ENCODE peak calls at places on chromosome 16, in four cellular contexts. S is heart right ventricle, N is caudate nucleus, F is H1. O is an unnamed sample.

GRCh38 chr16:54746596-54746995 is 184.1 kb upstream of the IRX5 start:
- DNase-seq in S (no peak), N (no peak), F (no peak), O (no peak)

GRCh38 chr16:49701867-49702494 is 153.9 kb downstream of the ZNF423 start:
- DNase-seq in N (no peak), S (peak; percentile 53), F (peak; percentile 74), O (peak; percentile 67)

GRCh38 chr16:67207857-67208524 is 9.1 kb downstream of the ELMO3 start:
- DNase-seq in N (no peak), S (no peak), F (no peak), O (no peak)

GRCh38 chr16:84741351-84741791 is 41.6 kb downstream of the USP10 start:
- DNase-seq in S (no peak), N (peak; percentile 41), F (no peak), O (peak; percentile 63)

GRCh38 chr16:86509759-86510464 is 415 bp upstream of the FOXF1 start:
- DNase-seq in N (no peak), F (peak; percentile 82), S (peak; percentile 36), O (no peak)

GRCh38 chr16:705748-706188 is at the start of gene FBXL16:
- DNase-seq in F (peak; percentile 56), S (no peak), N (peak; percentile 72), O (no peak)

GRCh38 chr16:23434380-23434779 is 18.6 kb downstream of the COG7 start:
- DNase-seq in F (no peak), S (peak; percentile 31), N (no peak), O (peak; percentile 42)

GRCh38 chr16:67685388-67686112 is 18.9 kb downstream of the C16orf86 start:
- DNase-seq in F (no peak), S (no peak), N (no peak), O (no peak)

GRCh38 chr16:57347858-57348257 is 10.7 kb upstream of the CCL22 start:
- DNase-seq in S (no peak), F (no peak), N (no peak), O (no peak)

GRCh38 chr16:87707714-87708113 is 58.1 kb downstream of the KLHDC4 start:
- DNase-seq in S (no peak), F (no peak), N (no peak), O (no peak)

GRCh38 chr16:28623172-28623711 is 13.4 kb upstream of the SULT1A1 start:
- DNase-seq in S (no peak), N (peak; percentile 37), F (no peak), O (peak; percentile 73)

GRCh38 chr16:86899757-86900156 is 321.4 kb downstream of the FOXL1 start:
- DNase-seq in S (no peak), N (no peak), F (no peak), O (no peak)

GRCh38 chr16:83899272-83899897 is 470 bp downstream of the MLYCD start:
- DNase-seq in S (peak; percentile 31), F (peak; percentile 76), N (peak; percentile 51), O (no peak)

GRCh38 chr16:680967-681745 is 946 bp downstream of the STUB1 start:
- DNase-seq in F (peak; percentile 64), S (no peak), N (no peak), O (peak; percentile 54)

GRCh38 chr16:976389-976931 is 5.1 kb upstream of the SOX8 start:
- DNase-seq in S (no peak), F (no peak), N (no peak), O (no peak)

GRCh38 chr16:85759631-85760419 is 8.9 kb upstream of the C16orf74 start:
- DNase-seq in S (no peak), F (peak; percentile 75), N (no peak), O (no peak)

GRCh38 chr16:70809392-70810060 is 8.6 kb upstream of the VAC14 start:
- DNase-seq in N (no peak), F (no peak), S (no peak), O (no peak)

GRCh38 chr16:7861891-7862585 is 529.4 kb downstream of the RBFOX1 start:
- DNase-seq in F (no peak), N (no peak), S (no peak), O (no peak)

GRCh38 chr16:68384293-68385255 is 63.7 kb downstream of the SMPD3 start:
- DNase-seq in F (no peak), S (no peak), N (no peak), O (no peak)

GRCh38 chr16:81443688-81444447 is 740 bp upstream of the CMIP start:
- DNase-seq in F (peak; percentile 74), S (no peak), N (no peak), O (no peak)

GRCh38 chr16:4648917-4649316 is 24.3 kb downstream of the MGRN1 start:
- DNase-seq in F (no peak), N (no peak), S (no peak), O (no peak)

GRCh38 chr16:28924762-28925385 is at the start of gene RABEP2:
- DNase-seq in F (peak; percentile 100), S (peak; percentile 93), N (peak; percentile 92), O (peak; percentile 82)

GRCh38 chr16:11586856-11587642 is at the start of gene LITAF:
- DNase-seq in N (peak; percentile 40), S (peak; percentile 66), F (peak; percentile 79), O (no peak)

GRCh38 chr16:69406780-69407331 is 17.6 kb upstream of the CYB5B start:
- DNase-seq in F (no peak), S (no peak), N (no peak), O (no peak)

GRCh38 chr16:12942861-12943260 is 41.5 kb downstream of the SHISA9 start:
- DNase-seq in N (no peak), S (no peak), F (no peak), O (no peak)

GRCh38 chr16:330746-331145 is 21.8 kb downstream of the AXIN1 start:
- DNase-seq in S (no peak), F (no peak), N (no peak), O (no peak)

GRCh38 chr16:4370570-4371480 is 823 bp upstream of the VASN start:
- DNase-seq in S (peak; percentile 82), F (no peak), N (no peak), O (no peak)

DNA sequence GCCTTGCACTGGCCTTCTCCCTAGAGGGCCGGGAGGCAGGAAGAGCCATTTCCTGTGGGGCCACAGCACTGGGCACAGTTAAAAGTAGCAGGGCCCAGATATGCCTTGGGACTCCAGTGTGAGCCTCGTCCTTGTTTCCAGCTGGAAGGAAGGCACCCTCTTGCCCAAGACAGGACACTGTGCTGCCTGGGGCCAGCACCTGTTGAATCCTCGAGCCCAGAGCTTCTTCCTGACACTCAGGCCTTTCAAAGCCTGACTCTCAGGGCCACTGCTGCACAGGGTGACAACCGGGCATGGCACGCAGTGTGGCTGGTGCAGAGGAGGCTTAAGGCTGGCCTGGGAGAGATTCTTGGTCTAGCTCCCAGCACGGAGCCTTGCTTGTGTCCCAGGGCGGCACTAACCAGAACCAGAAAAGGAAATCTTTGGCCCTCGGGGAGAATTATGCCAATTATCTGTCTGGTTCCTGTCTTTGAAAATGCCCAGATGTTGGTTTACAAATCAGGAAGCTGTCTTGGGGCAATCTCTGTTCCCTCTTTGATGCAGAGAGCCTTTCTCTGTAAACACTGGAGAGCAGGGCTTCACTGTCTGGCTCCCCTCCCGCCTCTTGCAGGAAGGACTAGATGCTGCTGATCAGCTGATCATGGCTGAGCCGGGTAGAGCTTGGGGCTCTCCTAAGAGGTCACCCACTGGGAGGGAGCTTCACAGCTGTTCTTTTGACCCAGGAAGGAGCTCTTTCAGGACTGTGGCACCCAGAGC is 11.1 kb downstream of the LDHD start:
- DNase-seq in N (peak; percentile 34), F (no peak), S (peak; percentile 66), O (no peak)
- H3K27ac ChIP-seq in N (peak overlapping the region; percentile 80), F (no peak overlapping the region), S (peak overlapping the region; percentile 67), O (peak overlapping the region; percentile 88)

DNA sequence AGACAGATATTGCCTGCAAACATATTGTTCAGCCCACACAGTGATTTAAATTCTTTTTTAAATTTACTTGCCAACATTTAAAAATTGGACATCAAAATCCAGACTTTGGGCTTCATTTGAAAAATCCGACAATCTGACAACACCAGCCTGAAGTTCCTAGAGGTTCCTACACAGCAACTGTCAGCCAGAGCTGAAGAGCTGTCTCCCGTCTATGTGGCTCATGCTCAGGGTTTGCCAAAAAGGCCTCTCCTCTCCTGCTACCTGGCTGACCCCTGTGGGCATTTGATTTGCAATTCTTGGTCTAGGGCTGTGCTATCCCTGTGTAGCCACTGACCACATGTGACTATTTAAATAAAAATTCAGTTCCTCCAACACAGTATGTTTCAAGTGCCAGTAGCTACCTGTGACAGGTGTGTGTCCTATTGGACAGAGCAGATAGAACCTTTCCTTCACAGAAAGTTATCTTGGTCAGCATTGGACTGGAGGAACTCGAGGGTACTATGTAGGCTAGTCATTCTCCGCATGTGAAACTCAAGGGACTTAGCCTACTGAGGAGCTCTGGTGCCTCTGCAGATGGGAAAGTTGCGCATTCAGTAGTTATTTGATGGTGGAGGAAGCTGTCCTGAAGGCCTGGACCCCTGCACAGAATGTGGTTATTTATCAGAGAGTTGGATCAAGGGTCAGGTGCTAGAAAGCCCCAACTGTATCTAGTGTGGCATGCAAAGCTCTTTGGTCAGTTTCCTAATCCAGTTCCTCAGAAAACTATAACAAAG is 2.7 kb downstream of the LYRM1 start:
- DNase-seq in F (no peak), S (no peak), N (no peak), O (no peak)
- H3K27ac ChIP-seq in F (no peak overlapping the region), S (peak overlapping the region; percentile 95), N (no peak overlapping the region), O (peak overlapping the region; percentile 99)

DNA sequence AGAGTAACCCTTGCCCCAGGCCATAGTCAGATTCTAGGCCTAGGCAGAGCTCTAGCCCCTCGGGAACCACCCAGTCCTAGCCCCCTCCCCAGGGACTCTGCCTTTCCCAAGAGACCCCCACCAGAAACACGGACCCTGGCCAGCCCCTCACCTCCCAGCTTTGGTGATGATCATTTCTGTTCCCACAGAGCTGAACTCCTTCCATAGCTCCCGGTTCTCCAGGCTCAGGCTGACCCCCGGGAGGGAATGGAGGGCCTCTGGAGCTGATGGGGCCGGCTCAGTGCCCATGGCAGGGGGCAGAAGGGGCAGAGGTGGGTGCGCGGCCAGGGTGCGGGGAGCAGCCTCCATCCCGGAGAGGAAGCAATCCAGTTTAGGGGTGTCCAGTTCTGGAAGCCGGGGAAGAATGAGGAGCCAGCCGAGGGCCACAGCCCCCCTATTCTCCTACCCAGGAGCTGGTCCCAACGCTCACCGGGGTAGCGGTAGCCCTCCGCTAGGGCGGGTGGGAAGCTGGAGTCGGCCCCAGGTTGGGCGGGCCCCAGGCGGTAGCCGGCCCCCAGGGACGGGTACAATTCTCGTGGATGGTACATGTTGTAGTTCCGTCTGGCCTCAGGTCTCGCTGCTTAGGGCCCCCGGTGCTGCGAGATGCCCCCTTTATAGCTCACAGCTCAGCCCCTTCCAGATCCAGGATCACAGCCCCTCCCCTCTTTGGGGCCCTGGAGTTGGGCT is 954 bp downstream of the TBX6 start:
- DNase-seq in S (no peak), N (no peak), F (no peak), O (no peak)
- H3K27ac ChIP-seq in S (peak overlapping the region; percentile 89), N (peak overlapping the region; percentile 22), F (no peak overlapping the region), O (peak overlapping the region; percentile 91)

DNA sequence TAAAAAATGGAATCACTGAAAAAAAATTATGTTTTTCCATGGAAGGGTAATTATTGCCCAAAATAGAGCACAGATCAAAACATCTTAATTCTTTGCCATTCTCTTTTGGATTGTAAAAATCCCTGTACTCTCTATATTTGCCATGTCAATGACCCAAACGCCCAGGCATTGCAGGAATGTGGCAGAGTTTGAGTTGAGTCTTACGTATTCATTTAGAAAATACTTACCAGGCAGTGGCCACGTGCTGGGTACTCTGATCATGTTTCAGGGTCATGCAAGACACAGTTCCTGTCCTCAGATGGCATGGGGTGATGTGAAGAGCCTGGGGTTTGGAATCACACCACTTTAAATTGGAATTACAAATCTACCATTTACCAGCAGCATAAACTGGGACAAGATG is 267.7 kb downstream of the ABCC12 start:
- DNase-seq in S (no peak), F (no peak), N (no peak), O (no peak)
- H3K27ac ChIP-seq in S (no peak overlapping the region), F (no peak overlapping the region), N (no peak overlapping the region), O (no peak overlapping the region)

GRCh38 chr16:8958344-8958808 is 5.3 kb downstream of the USP7 start:
- DNase-seq in N (no peak), F (no peak), S (no peak), O (no peak)
- H3K27ac ChIP-seq in N (no peak overlapping the region), F (no peak overlapping the region), S (peak overlapping the region; percentile 9), O (no peak overlapping the region)

O was measured in dorsolateral prefrontal cortex.